ENCODE peak calls at places on chromosomes 5 and 9, in ten cellular contexts. S is kidney; N is ovary; U is CD8-positive, alpha-beta T cell; E is HCT116; O is spleen; I is breast epithelium; D is pancreas; K is HepG2; W is heart right ventricle. F is an unnamed sample. For H3K36me3, the result is how much of the 10 kb centered on the place peaks cover.

GRCh38 chr5:140118294-140118936 is 4.5 kb downstream of the PURA start:
- DNase-seq in E (no peak), K (no peak), W (no peak), I (no peak), U (no peak), S (no peak), O (no peak), D (no peak), N (no peak), F (no peak)

GRCh38 chr5:171601266-171601881 is 181.9 kb downstream of the FGF18 start:
- DNase-seq in W (no peak), N (no peak), K (no peak), U (no peak), D (no peak), O (no peak), S (no peak), I (no peak), E (no peak), F (peak)

GRCh38 chr5:142143878-142144277 is 35.3 kb downstream of the NDFIP1 start:
- DNase-seq in I (no peak), O (no peak), E (peak), S (no peak), W (no peak), N (no peak), U (no peak), K (peak), D (no peak), F (no peak)

GRCh38 chr9:27726244-27727141 is 153.2 kb upstream of the C9orf72 start:
- DNase-seq in K (peak), D (peak), E (peak), O (no peak), N (peak), I (peak), U (no peak), S (no peak), W (peak), F (no peak)

GRCh38 chr5:1547655-1548054 is 23.9 kb upstream of the LPCAT1 start:
- DNase-seq in I (peak), N (no peak), U (no peak), O (peak), W (no peak), E (no peak), K (no peak), S (no peak), D (no peak), F (no peak)

GRCh38 chr5:114010362-114010761 is 351.5 kb upstream of the KCNN2 start:
- DNase-seq in E (no peak), S (no peak), K (no peak), O (no peak), U (no peak), W (no peak), N (no peak), D (no peak), I (no peak), F (no peak)

GRCh38 chr9:121302786-121303185 is 34.8 kb downstream of the GSN start:
- DNase-seq in D (no peak), I (no peak), K (no peak), N (no peak), W (no peak), S (no peak), E (no peak), U (no peak), O (peak), F (peak)

GRCh38 chr9:106677815-106678214 is 185.2 kb upstream of the ZNF462 start:
- DNase-seq in U (no peak), D (no peak), O (no peak), K (no peak), S (no peak), N (no peak), I (no peak), W (no peak), E (no peak), F (no peak)

GRCh38 chr9:133680250-133680975 is 44.2 kb downstream of the DBH start:
- DNase-seq in S (peak), K (no peak), I (no peak), W (no peak), E (no peak), N (no peak), D (no peak), U (no peak), O (no peak), F (no peak)

GRCh38 chr5:65020492-65020891 is 251.8 kb downstream of the CWC27 start:
- DNase-seq in I (no peak), O (no peak), S (no peak), N (no peak), W (no peak), D (no peak), U (no peak), E (no peak), K (no peak), F (no peak)

GRCh38 chr5:1946122-1946677 is 63.5 kb upstream of the IRX4 start:
- DNase-seq in K (no peak), O (no peak), I (no peak), E (no peak), S (no peak), N (no peak), D (no peak), W (peak), U (no peak), F (no peak)

GRCh38 chr5:40441733-40442132 is 238.0 kb upstream of the PTGER4 start:
- DNase-seq in I (no peak), K (peak), U (no peak), E (no peak), S (no peak), N (no peak), O (no peak), D (no peak), W (no peak), F (no peak)

GRCh38 chr5:173640166-173640804 is 23.8 kb upstream of the BOD1 start:
- DNase-seq in D (no peak), W (no peak), I (no peak), E (no peak), U (no peak), S (no peak), O (no peak), K (no peak), N (no peak), F (peak)

GRCh38 chr5:93594591-93595419 is 11.8 kb downstream of the NR2F1 start:
- DNase-seq in S (peak), W (no peak), K (no peak), O (no peak), E (no peak), D (no peak), N (no peak), U (peak), I (no peak), F (no peak)
- TF ChIP-seq CTCF in S (no peak), W (no peak), K (no peak), O (no peak), E (no peak), D (no peak), N (no peak), U (no peak), I (no peak), F (no peak)

DNA sequence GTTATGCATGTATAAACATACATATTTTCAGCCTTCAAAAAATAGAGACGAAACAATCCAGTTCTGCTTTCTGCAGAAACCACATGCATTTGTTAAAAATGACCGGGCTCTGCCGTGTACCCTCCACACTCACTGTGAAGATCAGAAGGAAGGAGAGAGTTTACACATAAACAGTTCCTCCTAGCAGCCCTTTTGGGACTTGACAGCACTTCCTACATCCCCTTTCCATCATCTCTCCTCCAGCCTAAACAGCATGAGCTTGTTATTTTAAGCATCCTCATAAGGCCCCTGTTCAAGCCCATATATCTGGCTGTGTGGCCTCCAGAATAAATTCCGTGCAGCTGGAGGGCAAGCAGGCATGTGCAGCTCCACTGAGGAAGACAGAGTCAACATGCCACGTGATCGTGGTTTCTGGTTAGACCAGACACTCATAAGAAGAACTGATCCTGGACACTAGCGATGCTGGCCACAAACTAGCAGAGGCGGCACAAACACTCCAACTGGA is 42.2 kb downstream of the NIPAL4 start:
- DNase-seq in D (no peak), I (no peak), W (no peak), O (no peak), N (no peak), E (no peak), U (no peak), K (no peak), S (no peak), F (no peak)
- H3K36me3 ChIP-seq in D (under half), I (under half), W (half or more), O (half or more), N (under half), E (under half), U (under half), K (under half), S (under half), F (under half)

GRCh38 chr5:180541710-180542109 is 47.5 kb downstream of the CNOT6 start:
- DNase-seq in W (no peak), S (no peak), D (no peak), K (no peak), N (no peak), U (no peak), E (no peak), I (no peak), O (no peak), F (no peak)
- TF ChIP-seq CTCF in W (no peak), S (no peak), D (no peak), K (no peak), N (no peak), U (no peak), E (peak), I (no peak), O (no peak), F (no peak)

DNA sequence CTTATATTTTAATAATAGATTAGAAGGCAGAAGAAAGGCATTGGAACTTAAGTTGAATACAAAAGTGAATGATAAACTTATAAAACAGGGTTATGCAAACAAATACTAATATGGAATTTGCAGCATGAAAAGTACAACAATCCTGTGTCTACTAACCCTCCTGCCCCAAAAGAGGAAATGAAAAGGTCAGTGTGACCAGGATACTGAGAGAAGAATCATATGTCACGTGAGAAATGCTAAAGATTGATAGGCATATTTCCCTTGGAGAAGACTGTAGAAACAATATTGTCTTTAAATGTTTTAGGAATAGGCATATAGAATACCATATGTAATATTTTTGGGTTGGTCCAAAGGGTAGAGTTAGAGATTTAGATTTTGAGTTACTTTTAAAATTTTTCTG is 3.8 kb downstream of the WDR36 start:
- DNase-seq in I (no peak), S (no peak), U (no peak), D (no peak), E (no peak), K (no peak), N (no peak), W (no peak), O (no peak), F (no peak)
- H3K36me3 ChIP-seq in I (under half), S (under half), U (under half), D (under half), E (under half), K (under half), N (under half), W (half or more), O (half or more), F (under half)

GRCh38 chr5:93586948-93587918 is 4.2 kb downstream of the NR2F1 start:
- DNase-seq in K (no peak), N (no peak), E (no peak), S (peak), U (peak), W (no peak), D (no peak), I (no peak), O (no peak), F (no peak)
- TF ChIP-seq CTCF in K (no peak), N (no peak), E (no peak), S (no peak), U (no peak), W (no peak), D (no peak), I (no peak), O (no peak), F (no peak)

DNA sequence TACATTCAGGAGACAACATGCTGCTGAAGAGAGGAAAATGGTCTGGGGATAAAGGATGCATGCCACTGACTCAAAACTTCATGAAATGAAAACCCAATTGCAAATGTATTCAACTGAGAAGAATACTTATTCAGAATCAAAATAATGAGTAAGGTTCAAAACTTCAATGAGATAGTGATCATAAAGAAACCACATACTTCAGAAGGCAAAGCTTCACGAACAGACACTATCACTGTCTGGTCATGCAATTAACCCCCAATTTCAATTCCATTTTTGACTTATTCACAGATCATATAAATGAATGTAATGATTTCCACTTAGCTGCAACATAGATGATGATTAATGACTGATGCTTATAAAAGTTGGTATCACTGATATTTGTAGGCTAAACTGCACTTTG is 33.0 kb upstream of the CTNNAL1 start:
- DNase-seq in D (no peak), S (no peak), U (no peak), K (no peak), E (no peak), I (no peak), N (no peak), O (no peak), W (no peak), F (no peak)
- H3K36me3 ChIP-seq in D (half or more), S (under half), U (half or more), K (half or more), E (under half), I (under half), N (under half), O (half or more), W (half or more), F (half or more)

GRCh38 chr9:5425006-5425628 is 12.6 kb downstream of the PLGRKT start:
- DNase-seq in O (no peak), K (peak), U (no peak), W (no peak), S (no peak), D (no peak), E (no peak), I (no peak), N (no peak), F (no peak)
- TF ChIP-seq CTCF in O (peak), K (peak), U (peak), W (peak), S (peak), D (no peak), E (peak), I (no peak), N (no peak), F (peak)

F was measured in ascending aorta.